ENCODE peak calls at places on chromosomes 3 and 15, in ten cellular contexts. One of them, this sample, is unnamed.

GRCh38 chr3:183537295-183537730 is 18.2 kb downstream of the KLHL6 start:
- DNase-seq in left ventricle myocardium inferior: peak; percentile 22
- DNase-seq in Panc1: no peak
- DNase-seq in NB4: peak; percentile 98
- DNase-seq in progenitor cell of endocrine pancreas: no peak
- DNase-seq in fibroblast of pulmonary artery: peak; percentile 60
- DNase-seq in fibroblast of lung: peak; percentile 79
- DNase-seq in breast epithelium: no peak
- DNase-seq in PC-9: no peak
- DNase-seq in GM20000: no peak
- DNase-seq in this sample: no peak

GRCh38 chr3:143783856-143784370 is 64.4 kb downstream of the SLC9A9 start:
- DNase-seq in left ventricle myocardium inferior: no peak
- DNase-seq in Panc1: no peak
- DNase-seq in NB4: no peak
- DNase-seq in progenitor cell of endocrine pancreas: no peak
- DNase-seq in fibroblast of pulmonary artery: peak; percentile 11
- DNase-seq in fibroblast of lung: peak; percentile 10
- DNase-seq in breast epithelium: no peak
- DNase-seq in PC-9: no peak
- DNase-seq in GM20000: no peak
- DNase-seq in this sample: no peak

GRCh38 chr3:127135241-127136023 is 57.5 kb upstream of the PRR23E start:
- DNase-seq in left ventricle myocardium inferior: peak; percentile 51
- DNase-seq in Panc1: no peak
- DNase-seq in NB4: no peak
- DNase-seq in progenitor cell of endocrine pancreas: no peak
- DNase-seq in fibroblast of pulmonary artery: peak; percentile 11
- DNase-seq in fibroblast of lung: peak; percentile 42
- DNase-seq in breast epithelium: no peak
- DNase-seq in PC-9: no peak
- DNase-seq in GM20000: no peak
- DNase-seq in this sample: no peak

GRCh38 chr15:26477044-26477443 is 295.8 kb downstream of the GABRB3 start:
- DNase-seq in left ventricle myocardium inferior: no peak
- DNase-seq in Panc1: no peak
- DNase-seq in NB4: no peak
- DNase-seq in progenitor cell of endocrine pancreas: no peak
- DNase-seq in fibroblast of pulmonary artery: no peak
- DNase-seq in fibroblast of lung: no peak
- DNase-seq in breast epithelium: no peak
- DNase-seq in PC-9: no peak
- DNase-seq in GM20000: no peak
- DNase-seq in this sample: no peak

GRCh38 chr3:12900885-12901411 is 59.6 kb upstream of the RPL32 start:
- DNase-seq in left ventricle myocardium inferior: no peak
- DNase-seq in Panc1: no peak
- DNase-seq in NB4: no peak
- DNase-seq in progenitor cell of endocrine pancreas: no peak
- DNase-seq in fibroblast of pulmonary artery: no peak
- DNase-seq in fibroblast of lung: no peak
- DNase-seq in breast epithelium: no peak
- DNase-seq in PC-9: no peak
- DNase-seq in GM20000: no peak
- DNase-seq in this sample: no peak

GRCh38 chr15:78192826-78193594 is 41.4 kb downstream of the ACSBG1 start:
- DNase-seq in left ventricle myocardium inferior: no peak
- DNase-seq in Panc1: no peak
- DNase-seq in NB4: no peak
- DNase-seq in progenitor cell of endocrine pancreas: no peak
- DNase-seq in fibroblast of pulmonary artery: no peak
- DNase-seq in fibroblast of lung: no peak
- DNase-seq in breast epithelium: no peak
- DNase-seq in PC-9: no peak
- DNase-seq in GM20000: no peak
- DNase-seq in this sample: no peak

GRCh38 chr3:139534444-139534812 is 5.1 kb downstream of the RBP1 start:
- DNase-seq in left ventricle myocardium inferior: no peak
- DNase-seq in Panc1: no peak
- DNase-seq in NB4: no peak
- DNase-seq in progenitor cell of endocrine pancreas: no peak
- DNase-seq in fibroblast of pulmonary artery: peak; percentile 73
- DNase-seq in fibroblast of lung: peak; percentile 95
- DNase-seq in breast epithelium: no peak
- DNase-seq in PC-9: peak; percentile 70
- DNase-seq in GM20000: no peak
- DNase-seq in this sample: peak; percentile 60

GRCh38 chr3:149375824-149376196 is 1.6 kb downstream of the TM4SF1 start:
- DNase-seq in left ventricle myocardium inferior: no peak
- DNase-seq in Panc1: no peak
- DNase-seq in NB4: no peak
- DNase-seq in progenitor cell of endocrine pancreas: no peak
- DNase-seq in fibroblast of pulmonary artery: no peak
- DNase-seq in fibroblast of lung: no peak
- DNase-seq in breast epithelium: no peak
- DNase-seq in PC-9: no peak
- DNase-seq in GM20000: no peak
- DNase-seq in this sample: no peak

GRCh38 chr3:126983653-126984390 is 907 bp downstream of the PLXNA1 start:
- DNase-seq in left ventricle myocardium inferior: no peak
- DNase-seq in Panc1: no peak
- DNase-seq in NB4: peak; percentile 28
- DNase-seq in progenitor cell of endocrine pancreas: peak; percentile 59
- DNase-seq in fibroblast of pulmonary artery: peak; percentile 42
- DNase-seq in fibroblast of lung: no peak
- DNase-seq in breast epithelium: no peak
- DNase-seq in PC-9: peak; percentile 66
- DNase-seq in GM20000: peak; percentile 74
- DNase-seq in this sample: no peak

GRCh38 chr15:44712108-44713005 is 1.0 kb downstream of the B2M start:
- DNase-seq in left ventricle myocardium inferior: peak; percentile 42
- DNase-seq in Panc1: no peak
- DNase-seq in NB4: peak; percentile 86
- DNase-seq in progenitor cell of endocrine pancreas: no peak
- DNase-seq in fibroblast of pulmonary artery: peak; percentile 89
- DNase-seq in fibroblast of lung: peak; percentile 79
- DNase-seq in breast epithelium: peak; percentile 60
- DNase-seq in PC-9: peak; percentile 55
- DNase-seq in GM20000: no peak
- DNase-seq in this sample: peak; percentile 69

GRCh38 chr3:171809513-171810277 is 588 bp downstream of the PLD1 start:
- DNase-seq in left ventricle myocardium inferior: peak; percentile 90
- DNase-seq in Panc1: no peak
- DNase-seq in NB4: peak; percentile 86
- DNase-seq in progenitor cell of endocrine pancreas: no peak
- DNase-seq in fibroblast of pulmonary artery: peak; percentile 96
- DNase-seq in fibroblast of lung: peak; percentile 94
- DNase-seq in breast epithelium: peak; percentile 65
- DNase-seq in PC-9: no peak
- DNase-seq in GM20000: peak; percentile 64
- DNase-seq in this sample: peak; percentile 94

GRCh38 chr3:99872633-99873254 is 55.1 kb downstream of the CMSS1 start:
- DNase-seq in left ventricle myocardium inferior: no peak
- DNase-seq in Panc1: no peak
- DNase-seq in NB4: peak; percentile 4
- DNase-seq in progenitor cell of endocrine pancreas: no peak
- DNase-seq in fibroblast of pulmonary artery: no peak
- DNase-seq in fibroblast of lung: peak; percentile 45
- DNase-seq in breast epithelium: no peak
- DNase-seq in PC-9: no peak
- DNase-seq in GM20000: peak; percentile 55
- DNase-seq in this sample: no peak

GRCh38 chr3:170703121-170703588 is 117.3 kb upstream of the SLC7A14 start:
- DNase-seq in left ventricle myocardium inferior: no peak
- DNase-seq in Panc1: no peak
- DNase-seq in NB4: no peak
- DNase-seq in progenitor cell of endocrine pancreas: no peak
- DNase-seq in fibroblast of pulmonary artery: peak; percentile 76
- DNase-seq in fibroblast of lung: peak; percentile 95
- DNase-seq in breast epithelium: no peak
- DNase-seq in PC-9: no peak
- DNase-seq in GM20000: no peak
- DNase-seq in this sample: peak; percentile 60

GRCh38 chr15:100090411-100090810 is 251.4 kb downstream of the ADAMTS17 start:
- DNase-seq in left ventricle myocardium inferior: no peak
- DNase-seq in Panc1: no peak
- DNase-seq in NB4: no peak
- DNase-seq in progenitor cell of endocrine pancreas: no peak
- DNase-seq in fibroblast of pulmonary artery: no peak
- DNase-seq in fibroblast of lung: no peak
- DNase-seq in breast epithelium: no peak
- DNase-seq in PC-9: no peak
- DNase-seq in GM20000: no peak
- DNase-seq in this sample: no peak

GRCh38 chr15:63918317-63918672 is 84.5 kb upstream of the HERC1 start:
- DNase-seq in left ventricle myocardium inferior: no peak
- DNase-seq in Panc1: no peak
- DNase-seq in NB4: no peak
- DNase-seq in progenitor cell of endocrine pancreas: no peak
- DNase-seq in fibroblast of pulmonary artery: no peak
- DNase-seq in fibroblast of lung: no peak
- DNase-seq in breast epithelium: no peak
- DNase-seq in PC-9: no peak
- DNase-seq in GM20000: no peak
- DNase-seq in this sample: no peak

GRCh38 chr3:138260636-138261035 is 69.0 kb downstream of the NME9 start:
- DNase-seq in left ventricle myocardium inferior: no peak
- DNase-seq in Panc1: no peak
- DNase-seq in NB4: no peak
- DNase-seq in progenitor cell of endocrine pancreas: no peak
- DNase-seq in fibroblast of pulmonary artery: peak; percentile 10
- DNase-seq in fibroblast of lung: peak; percentile 20
- DNase-seq in breast epithelium: no peak
- DNase-seq in PC-9: no peak
- DNase-seq in GM20000: no peak
- DNase-seq in this sample: no peak

GRCh38 chr3:141471160-141471559 is 15.7 kb upstream of the RASA2 start:
- DNase-seq in left ventricle myocardium inferior: no peak
- DNase-seq in Panc1: no peak
- DNase-seq in NB4: peak; percentile 69
- DNase-seq in progenitor cell of endocrine pancreas: no peak
- DNase-seq in fibroblast of pulmonary artery: no peak
- DNase-seq in fibroblast of lung: peak; percentile 65
- DNase-seq in breast epithelium: no peak
- DNase-seq in PC-9: no peak
- DNase-seq in GM20000: no peak
- DNase-seq in this sample: no peak

GRCh38 chr3:189948724-189949045 is 172.0 kb downstream of the P3H2 start:
- DNase-seq in left ventricle myocardium inferior: no peak
- DNase-seq in Panc1: no peak
- DNase-seq in NB4: no peak
- DNase-seq in progenitor cell of endocrine pancreas: no peak
- DNase-seq in fibroblast of pulmonary artery: no peak
- DNase-seq in fibroblast of lung: no peak
- DNase-seq in breast epithelium: no peak
- DNase-seq in PC-9: no peak
- DNase-seq in GM20000: no peak
- DNase-seq in this sample: no peak
- TF ChIP-seq CTCF in left ventricle myocardium inferior: no peak
- TF ChIP-seq CTCF in Panc1: peak; percentile 57
- TF ChIP-seq CTCF in NB4: no peak
- TF ChIP-seq CTCF in progenitor cell of endocrine pancreas: no peak
- TF ChIP-seq CTCF in fibroblast of pulmonary artery: no peak
- TF ChIP-seq CTCF in fibroblast of lung: no peak
- TF ChIP-seq CTCF in breast epithelium: no peak
- TF ChIP-seq CTCF in PC-9: peak; percentile 3
- TF ChIP-seq CTCF in GM20000: no peak
- TF ChIP-seq CTCF in this sample: no peak

GRCh38 chr3:163785693-163786092 is 1292.6 kb downstream of the SI start:
- DNase-seq in left ventricle myocardium inferior: no peak
- DNase-seq in Panc1: peak; percentile 1
- DNase-seq in NB4: peak; percentile 16
- DNase-seq in progenitor cell of endocrine pancreas: no peak
- DNase-seq in fibroblast of pulmonary artery: no peak
- DNase-seq in fibroblast of lung: no peak
- DNase-seq in breast epithelium: no peak
- DNase-seq in PC-9: no peak
- DNase-seq in GM20000: peak; percentile 4
- DNase-seq in this sample: no peak
- TF ChIP-seq CTCF in left ventricle myocardium inferior: no peak
- TF ChIP-seq CTCF in Panc1: peak; percentile 43
- TF ChIP-seq CTCF in NB4: peak; percentile 43
- TF ChIP-seq CTCF in progenitor cell of endocrine pancreas: peak; percentile 58
- TF ChIP-seq CTCF in fibroblast of pulmonary artery: peak; percentile 12
- TF ChIP-seq CTCF in fibroblast of lung: no peak
- TF ChIP-seq CTCF in breast epithelium: no peak
- TF ChIP-seq CTCF in PC-9: peak; percentile 50
- TF ChIP-seq CTCF in GM20000: no peak
- TF ChIP-seq CTCF in this sample: no peak

DNA sequence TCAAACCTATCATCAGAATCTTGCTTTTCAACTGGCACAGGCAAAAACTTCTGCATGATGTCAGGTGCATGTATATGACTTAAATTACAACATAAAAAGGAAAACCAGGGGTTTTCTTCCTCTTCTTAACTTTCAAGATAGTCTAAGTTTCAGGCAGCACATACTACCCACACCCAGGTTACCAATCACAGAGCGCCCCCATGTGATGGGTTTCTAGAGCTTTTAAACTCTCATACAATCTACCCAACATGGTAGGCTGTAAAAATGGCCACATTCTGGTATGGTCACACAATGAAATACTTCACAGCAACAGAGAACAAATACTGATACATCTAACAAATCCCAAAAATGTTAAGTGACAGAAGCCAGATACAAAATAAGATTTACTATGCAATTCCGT is 7.4 kb downstream of the MESD start:
- DNase-seq in left ventricle myocardium inferior: no peak
- DNase-seq in Panc1: no peak
- DNase-seq in NB4: peak; percentile 38
- DNase-seq in progenitor cell of endocrine pancreas: no peak
- DNase-seq in fibroblast of pulmonary artery: no peak
- DNase-seq in fibroblast of lung: no peak
- DNase-seq in breast epithelium: no peak
- DNase-seq in PC-9: no peak
- DNase-seq in GM20000: peak; percentile 43
- DNase-seq in this sample: no peak
- TF ChIP-seq CTCF in left ventricle myocardium inferior: no peak
- TF ChIP-seq CTCF in Panc1: peak; percentile 25
- TF ChIP-seq CTCF in NB4: no peak
- TF ChIP-seq CTCF in progenitor cell of endocrine pancreas: no peak
- TF ChIP-seq CTCF in fibroblast of pulmonary artery: no peak
- TF ChIP-seq CTCF in fibroblast of lung: no peak
- TF ChIP-seq CTCF in breast epithelium: no peak
- TF ChIP-seq CTCF in PC-9: peak; percentile 24
- TF ChIP-seq CTCF in GM20000: peak; percentile 40
- TF ChIP-seq CTCF in this sample: no peak

GRCh38 chr3:101085752-101086151 is 92.5 kb upstream of the ABI3BP start:
- DNase-seq in left ventricle myocardium inferior: no peak
- DNase-seq in Panc1: no peak
- DNase-seq in NB4: no peak
- DNase-seq in progenitor cell of endocrine pancreas: no peak
- DNase-seq in fibroblast of pulmonary artery: no peak
- DNase-seq in fibroblast of lung: no peak
- DNase-seq in breast epithelium: no peak
- DNase-seq in PC-9: no peak
- DNase-seq in GM20000: no peak
- DNase-seq in this sample: no peak

GRCh38 chr3:101095703-101096102 is 102.5 kb upstream of the ABI3BP start:
- DNase-seq in left ventricle myocardium inferior: no peak
- DNase-seq in Panc1: no peak
- DNase-seq in NB4: no peak
- DNase-seq in progenitor cell of endocrine pancreas: no peak
- DNase-seq in fibroblast of pulmonary artery: no peak
- DNase-seq in fibroblast of lung: peak; percentile 20
- DNase-seq in breast epithelium: no peak
- DNase-seq in PC-9: no peak
- DNase-seq in GM20000: no peak
- DNase-seq in this sample: no peak

GRCh38 chr3:101091489-101091888 is 98.3 kb upstream of the ABI3BP start:
- DNase-seq in left ventricle myocardium inferior: no peak
- DNase-seq in Panc1: no peak
- DNase-seq in NB4: no peak
- DNase-seq in progenitor cell of endocrine pancreas: no peak
- DNase-seq in fibroblast of pulmonary artery: no peak
- DNase-seq in fibroblast of lung: peak; percentile 44
- DNase-seq in breast epithelium: no peak
- DNase-seq in PC-9: no peak
- DNase-seq in GM20000: no peak
- DNase-seq in this sample: no peak
- TF ChIP-seq CTCF in left ventricle myocardium inferior: no peak
- TF ChIP-seq CTCF in Panc1: no peak
- TF ChIP-seq CTCF in NB4: no peak
- TF ChIP-seq CTCF in progenitor cell of endocrine pancreas: no peak
- TF ChIP-seq CTCF in fibroblast of pulmonary artery: no peak
- TF ChIP-seq CTCF in fibroblast of lung: no peak
- TF ChIP-seq CTCF in breast epithelium: no peak
- TF ChIP-seq CTCF in PC-9: no peak
- TF ChIP-seq CTCF in GM20000: no peak
- TF ChIP-seq CTCF in this sample: no peak

This sample was measured in AG09319.